ENCODE peak calls at places on chromosomes 12 and 14, in seven cellular contexts. L is nucleus accumbens, X is stromal cell of bone marrow, M is ACHN, B is amniotic stem cell, Z is germinal center, W is left ventricle myocardium inferior. Q is an unnamed sample.
A peak's percentile ranks its signal among the peaks of the same experiment; 100 is the strongest.

GRCh38 chr12:2662524-2662923 is 132.2 kb upstream of the FKBP4 start:
- DNase-seq in L (no peak), X (no peak), M (no peak), B (no peak), Z (no peak), W (no peak), Q (no peak)

GRCh38 chr14:70926187-70926830 is 19.1 kb downstream of the PCNX1 start:
- DNase-seq in L (no peak), X (no peak), M (no peak), B (no peak), Z (no peak), W (no peak), Q (no peak)

GRCh38 chr14:74492413-74493342 is at the start of gene NPC2:
- DNase-seq in L (no peak), X (no peak), M (peak; percentile 13), B (no peak), Z (no peak), W (no peak), Q (no peak)

GRCh38 chr12:72057330-72057911 is 118.8 kb downstream of the TPH2 start:
- DNase-seq in L (no peak), X (no peak), M (peak; percentile 11), B (no peak), Z (no peak), W (no peak), Q (no peak)

GRCh38 chr14:75069021-75069810 is at the start of gene ZC2HC1C:
- DNase-seq in L (peak; percentile 91), X (peak; percentile 84), M (peak; percentile 87), B (peak; percentile 42), Z (peak; percentile 69), W (peak; percentile 97), Q (peak; percentile 98)

GRCh38 chr14:44941591-44941990 is 20.2 kb downstream of the KLHL28 start:
- DNase-seq in L (no peak), X (no peak), M (no peak), B (no peak), Z (no peak), W (no peak), Q (no peak)

GRCh38 chr12:50482566-50482965 is 22.2 kb upstream of the DIP2B start:
- DNase-seq in L (no peak), X (no peak), M (peak; percentile 32), B (no peak), Z (no peak), W (no peak), Q (no peak)

GRCh38 chr12:68056300-68056699 is 67.1 kb downstream of the IFNG-AS1 start:
- DNase-seq in L (no peak), X (no peak), M (no peak), B (no peak), Z (no peak), W (no peak), Q (no peak)

GRCh38 chr14:105635560-105635959 is 109.2 kb downstream of the TMEM121 start:
- DNase-seq in L (no peak), X (no peak), M (no peak), B (no peak), Z (no peak), W (no peak), Q (no peak)

GRCh38 chr12:101209319-101210302 is at the start of gene SLC5A8:
- DNase-seq in L (no peak), X (no peak), M (no peak), B (no peak), Z (no peak), W (no peak), Q (no peak)

GRCh38 chr14:101235042-101235871 is 326.0 kb upstream of the DIO3 start:
- DNase-seq in L (peak; percentile 14), X (no peak), M (peak; percentile 55), B (no peak), Z (no peak), W (peak; percentile 50), Q (peak; percentile 71)

GRCh38 chr14:99516156-99517045 is 35.2 kb downstream of the CCNK start:
- DNase-seq in L (no peak), X (no peak), M (no peak), B (no peak), Z (no peak), W (no peak), Q (no peak)

GRCh38 chr14:92578511-92578910 is 64.9 kb downstream of the RIN3 start:
- DNase-seq in L (no peak), X (peak; percentile 80), M (no peak), B (no peak), Z (no peak), W (no peak), Q (no peak)

GRCh38 chr14:88346048-88346639 is 23.1 kb upstream of the KCNK10 start:
- DNase-seq in L (no peak), X (no peak), M (no peak), B (no peak), Z (no peak), W (no peak), Q (no peak)

Q was measured in body of pancreas.